ENCODE peak calls at places on chromosomes 12 and 14, in ten cellular contexts. N is fibroblast of lung, J is fibroblast of mammary gland, K is keratinocyte, Z is AG04450, G is pancreas, B is stomach, H is lower leg skin, Y is heart left ventricle, V is right lobe of liver. E is an unnamed sample.

GRCh38 chr14:90508536-90509254 is 111.9 kb downstream of the CALM1 start:
- DNase-seq in G (no peak), J (no peak), B (peak; percentile 85), N (no peak), V (no peak), K (no peak), Z (no peak), H (no peak), Y (no peak), E (no peak)

GRCh38 chr14:92409069-92409468 is 86.1 kb downstream of the SLC24A4 start:
- DNase-seq in B (no peak), K (no peak), H (no peak), N (no peak), V (no peak), G (no peak), J (peak; percentile 45), Z (no peak), Y (no peak), E (no peak)

GRCh38 chr12:5830121-5830520 is 114.9 kb downstream of the ANO2 start:
- DNase-seq in V (no peak), Z (no peak), N (no peak), B (no peak), Y (no peak), G (no peak), K (no peak), H (no peak), J (no peak), E (no peak)

GRCh38 chr14:55336161-55336560 is 64.9 kb downstream of the FBXO34 start:
- DNase-seq in G (no peak), K (no peak), H (no peak), V (no peak), B (peak; percentile 42), Y (no peak), J (no peak), Z (no peak), N (no peak), E (no peak)

GRCh38 chr14:100871234-100872186 is 32.0 kb downstream of the RTL1 start:
- DNase-seq in K (no peak), J (peak; percentile 69), B (no peak), G (no peak), H (peak; percentile 73), N (peak; percentile 7), V (no peak), Z (no peak), Y (no peak), E (no peak)

GRCh38 chr12:124238886-124239285 is 56.0 kb upstream of the RFLNA start:
- DNase-seq in V (no peak), G (no peak), N (no peak), H (no peak), Z (no peak), B (peak; percentile 74), J (no peak), Y (no peak), K (no peak), E (no peak)

GRCh38 chr12:99670635-99671034 is 23.1 kb downstream of the GARIN6 start:
- DNase-seq in K (no peak), J (peak; percentile 5), N (no peak), G (no peak), Z (no peak), H (no peak), B (no peak), V (no peak), Y (no peak), E (no peak)

GRCh38 chr12:49622501-49623141 is 740 bp upstream of the PRPF40B start:
- DNase-seq in K (no peak), Y (no peak), B (peak; percentile 39), J (peak; percentile 23), V (peak; percentile 66), H (peak; percentile 87), N (no peak), G (peak; percentile 68), Z (no peak), E (peak; percentile 10)

GRCh38 chr14:23124337-23124954 is 5.4 kb upstream of the CEBPE start:
- DNase-seq in Y (no peak), J (no peak), N (no peak), V (no peak), G (no peak), H (no peak), B (no peak), K (no peak), Z (no peak), E (no peak)

GRCh38 chr12:11875414-11875935 is 195.3 kb upstream of the BCL2L14 start:
- DNase-seq in B (no peak), K (no peak), V (no peak), Y (no peak), G (no peak), H (no peak), Z (no peak), N (peak; percentile 40), J (no peak), E (no peak)

GRCh38 chr12:104604070-104604994 is 147.6 kb downstream of the CHST11 start:
- DNase-seq in K (peak; percentile 93), B (peak; percentile 49), J (peak; percentile 99), Y (peak; percentile 71), V (no peak), Z (peak; percentile 81), H (peak; percentile 96), G (no peak), N (peak; percentile 91), E (peak; percentile 88)

GRCh38 chr14:50082784-50083466 is 33.4 kb downstream of the VCPKMT start:
- DNase-seq in B (peak; percentile 57), Y (no peak), G (no peak), J (peak; percentile 51), Z (peak; percentile 50), V (no peak), H (peak; percentile 57), N (peak; percentile 36), K (no peak), E (no peak)

GRCh38 chr12:116609236-116609635 is 50.1 kb downstream of the MAP1LC3B2 start:
- DNase-seq in H (no peak), Z (no peak), G (no peak), V (no peak), K (no peak), J (no peak), N (no peak), B (no peak), Y (no peak), E (no peak)

GRCh38 chr14:95835331-95835730 is 41.3 kb upstream of the TUNAR start:
- DNase-seq in H (no peak), J (peak; percentile 4), B (no peak), V (no peak), K (no peak), Y (no peak), Z (no peak), G (no peak), N (no peak), E (no peak)

GRCh38 chr12:132673288-132674179 is 13.6 kb downstream of the POLE start:
- DNase-seq in V (no peak), B (no peak), J (no peak), K (no peak), H (no peak), G (no peak), N (no peak), Z (no peak), Y (no peak), E (no peak)

GRCh38 chr12:45725631-45726593 is 3.6 kb upstream of the ARID2 start:
- DNase-seq in V (no peak), Y (peak; percentile 32), J (peak; percentile 53), H (no peak), N (peak; percentile 64), B (no peak), K (no peak), Z (no peak), G (no peak), E (no peak)

GRCh38 chr12:88111074-88111652 is 30.7 kb downstream of the CEP290 start:
- DNase-seq in G (no peak), N (peak; percentile 71), V (no peak), H (no peak), K (peak; percentile 5), B (no peak), Z (no peak), J (peak; percentile 70), Y (no peak), E (peak; percentile 30)
- TF ChIP-seq CTCF in G (peak; percentile 21), N (peak; percentile 32), V (peak; percentile 68), H (no peak), K (no peak), B (peak; percentile 26), Z (peak; percentile 38), J (peak; percentile 39), Y (peak; percentile 38), E (no peak)

GRCh38 chr12:130788515-130788914 is 50.5 kb downstream of the STX2 start:
- DNase-seq in J (no peak), N (no peak), V (no peak), G (no peak), H (no peak), B (no peak), Z (no peak), K (no peak), Y (no peak), E (no peak)
- H3K4me3 ChIP-seq in J (no peak overlapping the region), N (no peak overlapping the region), V (no peak overlapping the region), G (no peak overlapping the region), H (no peak overlapping the region), B (no peak overlapping the region), Z (no peak overlapping the region), K (peak overlapping the region; percentile 1), Y (no peak overlapping the region), E (no peak overlapping the region)

GRCh38 chr14:99190696-99191662 is 81.0 kb downstream of the BCL11B start:
- DNase-seq in Y (no peak), N (no peak), Z (no peak), G (no peak), H (no peak), K (no peak), J (no peak), V (no peak), B (no peak), E (no peak)
- TF ChIP-seq CTCF in Y (no peak), N (no peak), Z (no peak), G (no peak), H (no peak), K (no peak), J (no peak), V (no peak), B (no peak), E (no peak)

GRCh38 chr14:83828406-83828805 is 1701.5 kb upstream of the FLRT2 start:
- DNase-seq in K (no peak), Z (no peak), N (peak; percentile 1), Y (no peak), B (no peak), J (no peak), H (no peak), G (no peak), V (no peak), E (no peak)

GRCh38 chr14:83827383-83827782 is 1702.6 kb upstream of the FLRT2 start:
- DNase-seq in Z (no peak), B (no peak), J (no peak), G (no peak), H (no peak), V (no peak), Y (no peak), K (no peak), N (no peak), E (no peak)

GRCh38 chr14:83825836-83826235 is 1704.1 kb upstream of the FLRT2 start:
- DNase-seq in G (no peak), B (no peak), J (no peak), K (no peak), Z (no peak), N (no peak), H (no peak), Y (no peak), V (no peak), E (no peak)

DNA sequence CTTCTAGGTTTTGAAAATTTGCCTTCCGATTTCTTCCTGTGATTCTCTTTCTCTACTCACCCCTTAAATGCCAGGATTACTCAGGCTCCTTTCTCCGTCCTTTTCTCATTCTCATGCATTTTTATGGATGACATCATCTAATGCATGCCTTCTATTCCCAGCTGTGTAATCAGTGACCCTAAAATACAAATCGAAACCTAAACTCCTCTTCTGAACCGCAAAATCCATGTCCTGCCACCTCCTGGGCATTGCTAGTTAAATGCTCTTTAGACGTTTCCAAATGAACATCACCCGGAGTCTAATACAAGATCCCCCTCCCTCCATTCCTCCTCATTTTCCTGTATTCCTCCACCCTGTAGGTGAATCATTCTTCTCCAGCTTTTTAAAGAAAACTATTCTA is 1703.1 kb upstream of the FLRT2 start:
- DNase-seq in V (no peak), N (peak; percentile 20), J (peak; percentile 48), G (no peak), Z (no peak), H (no peak), B (no peak), K (no peak), Y (no peak), E (no peak)
- H3K4me3 ChIP-seq in V (no peak overlapping the region), N (no peak overlapping the region), J (no peak overlapping the region), G (no peak overlapping the region), Z (no peak overlapping the region), H (no peak overlapping the region), B (no peak overlapping the region), K (no peak overlapping the region), Y (peak overlapping the region; percentile 23), E (no peak overlapping the region)